ENCODE peak calls at places on chromosomes 7 and 10, in nine cellular contexts. One of them, this sample, is unnamed.

GRCh38 chr7:96118449-96119001 is 203.4 kb downstream of the SLC25A13 start:
- DNase-seq in ELF-1: peak
- DNase-seq in upper lobe of right lung: no peak
- DNase-seq in NCI-H1092 treated with DMSO at 0.1 percent for 48 hours: no peak
- DNase-seq in smooth muscle cell of the brain vasculature: no peak
- DNase-seq in EH: no peak
- DNase-seq in cardiac septum: no peak
- DNase-seq in RCC 7860: no peak
- DNase-seq in RWPE1: no peak
- DNase-seq in this sample: no peak

GRCh38 chr10:20446794-20447193 is 450.3 kb downstream of the NEBL start:
- DNase-seq in RCC 7860: no peak
- DNase-seq in cardiac septum: no peak
- DNase-seq in EH: no peak
- DNase-seq in ELF-1: no peak
- DNase-seq in RWPE1: no peak
- DNase-seq in smooth muscle cell of the brain vasculature: no peak
- DNase-seq in NCI-H1092 treated with DMSO at 0.1 percent for 48 hours: no peak
- DNase-seq in upper lobe of right lung: no peak
- DNase-seq in this sample: no peak

GRCh38 chr10:6202098-6202683 is 541 bp upstream of the PFKFB3 start:
- DNase-seq in smooth muscle cell of the brain vasculature: no peak
- DNase-seq in cardiac septum: no peak
- DNase-seq in RWPE1: no peak
- DNase-seq in NCI-H1092 treated with DMSO at 0.1 percent for 48 hours: peak
- DNase-seq in EH: no peak
- DNase-seq in upper lobe of right lung: peak
- DNase-seq in ELF-1: no peak
- DNase-seq in RCC 7860: no peak
- DNase-seq in this sample: no peak

GRCh38 chr7:16891338-16891737 is 9.6 kb upstream of the AGR3 start:
- DNase-seq in smooth muscle cell of the brain vasculature: peak
- DNase-seq in ELF-1: no peak
- DNase-seq in upper lobe of right lung: no peak
- DNase-seq in RCC 7860: no peak
- DNase-seq in cardiac septum: no peak
- DNase-seq in NCI-H1092 treated with DMSO at 0.1 percent for 48 hours: peak
- DNase-seq in EH: peak
- DNase-seq in RWPE1: peak
- DNase-seq in this sample: no peak

GRCh38 chr7:47724335-47724982 is 142.5 kb upstream of the TNS3 start:
- DNase-seq in smooth muscle cell of the brain vasculature: peak
- DNase-seq in cardiac septum: no peak
- DNase-seq in upper lobe of right lung: no peak
- DNase-seq in EH: peak
- DNase-seq in ELF-1: peak
- DNase-seq in NCI-H1092 treated with DMSO at 0.1 percent for 48 hours: peak
- DNase-seq in RCC 7860: peak
- DNase-seq in RWPE1: peak
- DNase-seq in this sample: peak

GRCh38 chr7:149799397-149800168 is 26.2 kb upstream of the ZNF467 start:
- DNase-seq in RCC 7860: no peak
- DNase-seq in RWPE1: no peak
- DNase-seq in smooth muscle cell of the brain vasculature: no peak
- DNase-seq in ELF-1: peak
- DNase-seq in cardiac septum: no peak
- DNase-seq in EH: no peak
- DNase-seq in NCI-H1092 treated with DMSO at 0.1 percent for 48 hours: peak
- DNase-seq in upper lobe of right lung: no peak
- DNase-seq in this sample: no peak

GRCh38 chr10:78852856-78853255 is 215.9 kb upstream of the ZMIZ1 start:
- DNase-seq in NCI-H1092 treated with DMSO at 0.1 percent for 48 hours: no peak
- DNase-seq in EH: peak
- DNase-seq in RCC 7860: no peak
- DNase-seq in cardiac septum: peak
- DNase-seq in upper lobe of right lung: no peak
- DNase-seq in smooth muscle cell of the brain vasculature: no peak
- DNase-seq in ELF-1: peak
- DNase-seq in RWPE1: no peak
- DNase-seq in this sample: no peak

GRCh38 chr7:112594397-112594796 is 113.6 kb downstream of the LSMEM1 start:
- DNase-seq in cardiac septum: no peak
- DNase-seq in ELF-1: no peak
- DNase-seq in EH: peak
- DNase-seq in RCC 7860: no peak
- DNase-seq in NCI-H1092 treated with DMSO at 0.1 percent for 48 hours: no peak
- DNase-seq in RWPE1: no peak
- DNase-seq in upper lobe of right lung: no peak
- DNase-seq in smooth muscle cell of the brain vasculature: peak
- DNase-seq in this sample: no peak

GRCh38 chr7:158279539-158280466 is 307.8 kb downstream of the PTPRN2 start:
- DNase-seq in cardiac septum: peak
- DNase-seq in EH: no peak
- DNase-seq in ELF-1: no peak
- DNase-seq in upper lobe of right lung: peak
- DNase-seq in RCC 7860: no peak
- DNase-seq in RWPE1: no peak
- DNase-seq in smooth muscle cell of the brain vasculature: no peak
- DNase-seq in NCI-H1092 treated with DMSO at 0.1 percent for 48 hours: no peak
- DNase-seq in this sample: peak

GRCh38 chr7:6705959-6706665 is 635 bp downstream of the ZNF12 start:
- DNase-seq in RCC 7860: peak
- DNase-seq in EH: peak
- DNase-seq in RWPE1: peak
- DNase-seq in NCI-H1092 treated with DMSO at 0.1 percent for 48 hours: no peak
- DNase-seq in upper lobe of right lung: peak
- DNase-seq in cardiac septum: no peak
- DNase-seq in ELF-1: peak
- DNase-seq in smooth muscle cell of the brain vasculature: no peak
- DNase-seq in this sample: no peak

GRCh38 chr10:43234471-43235041 is 32.3 kb downstream of the RASGEF1A start:
- DNase-seq in cardiac septum: peak
- DNase-seq in upper lobe of right lung: peak
- DNase-seq in ELF-1: no peak
- DNase-seq in smooth muscle cell of the brain vasculature: no peak
- DNase-seq in RWPE1: no peak
- DNase-seq in EH: no peak
- DNase-seq in NCI-H1092 treated with DMSO at 0.1 percent for 48 hours: no peak
- DNase-seq in RCC 7860: no peak
- DNase-seq in this sample: peak

GRCh38 chr7:20199015-20199737 is 18.0 kb downstream of the MACC1 start:
- DNase-seq in RWPE1: peak
- DNase-seq in RCC 7860: peak
- DNase-seq in EH: peak
- DNase-seq in upper lobe of right lung: peak
- DNase-seq in ELF-1: no peak
- DNase-seq in smooth muscle cell of the brain vasculature: no peak
- DNase-seq in cardiac septum: no peak
- DNase-seq in NCI-H1092 treated with DMSO at 0.1 percent for 48 hours: peak
- DNase-seq in this sample: no peak

GRCh38 chr10:110498087-110498981 is 627 bp downstream of the DUSP5 start:
- DNase-seq in EH: peak
- DNase-seq in RCC 7860: no peak
- DNase-seq in NCI-H1092 treated with DMSO at 0.1 percent for 48 hours: peak
- DNase-seq in smooth muscle cell of the brain vasculature: no peak
- DNase-seq in upper lobe of right lung: peak
- DNase-seq in RWPE1: no peak
- DNase-seq in ELF-1: peak
- DNase-seq in cardiac septum: no peak
- DNase-seq in this sample: peak

GRCh38 chr10:122299423-122300075 is 28.5 kb downstream of the BTBD16 start:
- DNase-seq in NCI-H1092 treated with DMSO at 0.1 percent for 48 hours: no peak
- DNase-seq in upper lobe of right lung: no peak
- DNase-seq in smooth muscle cell of the brain vasculature: no peak
- DNase-seq in RWPE1: no peak
- DNase-seq in RCC 7860: no peak
- DNase-seq in EH: no peak
- DNase-seq in cardiac septum: no peak
- DNase-seq in ELF-1: no peak
- DNase-seq in this sample: no peak

GRCh38 chr10:34405611-34406462 is 409.3 kb downstream of the PARD3 start:
- DNase-seq in RWPE1: peak
- DNase-seq in upper lobe of right lung: no peak
- DNase-seq in RCC 7860: no peak
- DNase-seq in ELF-1: no peak
- DNase-seq in smooth muscle cell of the brain vasculature: no peak
- DNase-seq in cardiac septum: no peak
- DNase-seq in NCI-H1092 treated with DMSO at 0.1 percent for 48 hours: no peak
- DNase-seq in EH: peak
- DNase-seq in this sample: no peak

GRCh38 chr7:50783304-50783703 is 608 bp upstream of the GRB10 start:
- DNase-seq in RWPE1: no peak
- DNase-seq in EH: no peak
- DNase-seq in cardiac septum: no peak
- DNase-seq in ELF-1: no peak
- DNase-seq in NCI-H1092 treated with DMSO at 0.1 percent for 48 hours: no peak
- DNase-seq in smooth muscle cell of the brain vasculature: no peak
- DNase-seq in upper lobe of right lung: no peak
- DNase-seq in RCC 7860: no peak
- DNase-seq in this sample: no peak

GRCh38 chr7:2108501-2109250 is 124.1 kb downstream of the MAD1L1 start:
- DNase-seq in RWPE1: no peak
- DNase-seq in cardiac septum: no peak
- DNase-seq in upper lobe of right lung: no peak
- DNase-seq in EH: no peak
- DNase-seq in ELF-1: no peak
- DNase-seq in NCI-H1092 treated with DMSO at 0.1 percent for 48 hours: peak
- DNase-seq in RCC 7860: no peak
- DNase-seq in smooth muscle cell of the brain vasculature: no peak
- DNase-seq in this sample: no peak

GRCh38 chr7:158393926-158394625 is 193.5 kb downstream of the PTPRN2 start:
- DNase-seq in NCI-H1092 treated with DMSO at 0.1 percent for 48 hours: no peak
- DNase-seq in cardiac septum: no peak
- DNase-seq in smooth muscle cell of the brain vasculature: no peak
- DNase-seq in ELF-1: no peak
- DNase-seq in EH: no peak
- DNase-seq in upper lobe of right lung: peak
- DNase-seq in RWPE1: no peak
- DNase-seq in RCC 7860: no peak
- DNase-seq in this sample: no peak

GRCh38 chr7:44460325-44460724 is 30.1 kb downstream of the NUDCD3 start:
- DNase-seq in smooth muscle cell of the brain vasculature: no peak
- DNase-seq in NCI-H1092 treated with DMSO at 0.1 percent for 48 hours: no peak
- DNase-seq in RCC 7860: peak
- DNase-seq in cardiac septum: peak
- DNase-seq in upper lobe of right lung: no peak
- DNase-seq in EH: no peak
- DNase-seq in RWPE1: no peak
- DNase-seq in ELF-1: no peak
- DNase-seq in this sample: no peak

GRCh38 chr10:130411496-130412070 is 275.4 kb downstream of the GLRX3 start:
- DNase-seq in cardiac septum: peak
- DNase-seq in ELF-1: no peak
- DNase-seq in NCI-H1092 treated with DMSO at 0.1 percent for 48 hours: peak
- DNase-seq in upper lobe of right lung: peak
- DNase-seq in smooth muscle cell of the brain vasculature: no peak
- DNase-seq in RWPE1: no peak
- DNase-seq in EH: no peak
- DNase-seq in RCC 7860: no peak
- DNase-seq in this sample: peak

GRCh38 chr7:70787275-70787674 is 344.7 kb upstream of the GALNT17 start:
- DNase-seq in cardiac septum: no peak
- DNase-seq in NCI-H1092 treated with DMSO at 0.1 percent for 48 hours: no peak
- DNase-seq in upper lobe of right lung: no peak
- DNase-seq in smooth muscle cell of the brain vasculature: no peak
- DNase-seq in RWPE1: no peak
- DNase-seq in RCC 7860: no peak
- DNase-seq in ELF-1: no peak
- DNase-seq in EH: no peak
- DNase-seq in this sample: no peak

GRCh38 chr10:62020362-62020730 is 118.8 kb downstream of the ARID5B start:
- DNase-seq in EH: no peak
- DNase-seq in upper lobe of right lung: no peak
- DNase-seq in RWPE1: no peak
- DNase-seq in cardiac septum: no peak
- DNase-seq in NCI-H1092 treated with DMSO at 0.1 percent for 48 hours: no peak
- DNase-seq in RCC 7860: no peak
- DNase-seq in smooth muscle cell of the brain vasculature: no peak
- DNase-seq in ELF-1: no peak
- DNase-seq in this sample: no peak

GRCh38 chr10:102627446-102628293 is 16.6 kb upstream of the TRIM8 start:
- DNase-seq in cardiac septum: peak
- DNase-seq in RWPE1: peak
- DNase-seq in ELF-1: peak
- DNase-seq in upper lobe of right lung: peak
- DNase-seq in RCC 7860: peak
- DNase-seq in NCI-H1092 treated with DMSO at 0.1 percent for 48 hours: no peak
- DNase-seq in EH: peak
- DNase-seq in smooth muscle cell of the brain vasculature: no peak
- DNase-seq in this sample: no peak

GRCh38 chr7:17640730-17641377 is 299.4 kb downstream of the SNX13 start:
- DNase-seq in upper lobe of right lung: no peak
- DNase-seq in cardiac septum: no peak
- DNase-seq in NCI-H1092 treated with DMSO at 0.1 percent for 48 hours: peak
- DNase-seq in ELF-1: no peak
- DNase-seq in EH: peak
- DNase-seq in RCC 7860: peak
- DNase-seq in smooth muscle cell of the brain vasculature: no peak
- DNase-seq in RWPE1: peak
- DNase-seq in this sample: no peak

GRCh38 chr7:151251328-151251925 is 2.9 kb upstream of the SMARCD3 start:
- DNase-seq in RWPE1: peak
- DNase-seq in ELF-1: no peak
- DNase-seq in RCC 7860: no peak
- DNase-seq in cardiac septum: no peak
- DNase-seq in upper lobe of right lung: peak
- DNase-seq in smooth muscle cell of the brain vasculature: no peak
- DNase-seq in NCI-H1092 treated with DMSO at 0.1 percent for 48 hours: peak
- DNase-seq in EH: peak
- DNase-seq in this sample: no peak

GRCh38 chr7:92595281-92595680 is 5.1 kb upstream of the FAM133B start:
- DNase-seq in ELF-1: no peak
- DNase-seq in RWPE1: peak
- DNase-seq in RCC 7860: no peak
- DNase-seq in upper lobe of right lung: no peak
- DNase-seq in smooth muscle cell of the brain vasculature: no peak
- DNase-seq in EH: peak
- DNase-seq in NCI-H1092 treated with DMSO at 0.1 percent for 48 hours: no peak
- DNase-seq in cardiac septum: no peak
- DNase-seq in this sample: no peak

GRCh38 chr7:36746347-36746746 is 22.1 kb upstream of the AOAH start:
- DNase-seq in smooth muscle cell of the brain vasculature: no peak
- DNase-seq in upper lobe of right lung: no peak
- DNase-seq in cardiac septum: no peak
- DNase-seq in RWPE1: no peak
- DNase-seq in ELF-1: no peak
- DNase-seq in RCC 7860: peak
- DNase-seq in NCI-H1092 treated with DMSO at 0.1 percent for 48 hours: no peak
- DNase-seq in EH: peak
- DNase-seq in this sample: no peak

GRCh38 chr7:105990726-105991465 is 27.8 kb downstream of the CDHR3 start:
- DNase-seq in ELF-1: peak
- DNase-seq in RWPE1: no peak
- DNase-seq in EH: peak
- DNase-seq in NCI-H1092 treated with DMSO at 0.1 percent for 48 hours: peak
- DNase-seq in smooth muscle cell of the brain vasculature: no peak
- DNase-seq in upper lobe of right lung: no peak
- DNase-seq in cardiac septum: no peak
- DNase-seq in RCC 7860: no peak
- DNase-seq in this sample: peak

GRCh38 chr10:112907893-112908292 is 42.2 kb upstream of the TCF7L2 start:
- DNase-seq in ELF-1: no peak
- DNase-seq in NCI-H1092 treated with DMSO at 0.1 percent for 48 hours: no peak
- DNase-seq in RWPE1: no peak
- DNase-seq in EH: peak
- DNase-seq in RCC 7860: peak
- DNase-seq in smooth muscle cell of the brain vasculature: no peak
- DNase-seq in cardiac septum: no peak
- DNase-seq in upper lobe of right lung: no peak
- DNase-seq in this sample: no peak

GRCh38 chr7:481219-481930 is 38.3 kb downstream of the PDGFA start:
- DNase-seq in ELF-1: no peak
- DNase-seq in NCI-H1092 treated with DMSO at 0.1 percent for 48 hours: no peak
- DNase-seq in RWPE1: no peak
- DNase-seq in RCC 7860: no peak
- DNase-seq in EH: no peak
- DNase-seq in smooth muscle cell of the brain vasculature: no peak
- DNase-seq in upper lobe of right lung: peak
- DNase-seq in cardiac septum: no peak
- DNase-seq in this sample: peak

GRCh38 chr10:23439920-23440875 is 1.3 kb downstream of the OTUD1 start:
- DNase-seq in RWPE1: peak
- DNase-seq in smooth muscle cell of the brain vasculature: no peak
- DNase-seq in EH: peak
- DNase-seq in ELF-1: peak
- DNase-seq in NCI-H1092 treated with DMSO at 0.1 percent for 48 hours: no peak
- DNase-seq in cardiac septum: no peak
- DNase-seq in RCC 7860: peak
- DNase-seq in upper lobe of right lung: peak
- DNase-seq in this sample: peak